ENCODE peak calls at places on chromosomes 4 and X, in seven cellular contexts. H, R, C, A, Z, Q and D are unnamed samples.

GRCh38 chrX:8364369-8365141 is 100.1 kb upstream of the VCX3B start:
- DNase-seq in R (no peak), Q (peak; percentile 52), Z (no peak), H (no peak), A (peak; percentile 21), C (no peak), D (peak; percentile 69)

GRCh38 chr4:111214371-111214770 is 591.5 kb upstream of the PITX2 start:
- DNase-seq in R (no peak), C (no peak), Q (no peak), Z (no peak), H (no peak), A (no peak), D (no peak)

GRCh38 chr4:142091085-142091513 is 454.7 kb downstream of the IL15 start:
- DNase-seq in R (no peak), H (peak; percentile 97), A (no peak), Q (no peak), Z (peak; percentile 53), C (peak; percentile 94), D (no peak)

GRCh38 chr4:112492321-112492720 is 23.7 kb downstream of the NEUROG2 start:
- DNase-seq in C (no peak), Z (no peak), H (no peak), A (no peak), Q (no peak), R (no peak), D (no peak)

GRCh38 chr4:45668086-45668485 is 455.8 kb downstream of the GABRG1 start:
- DNase-seq in A (no peak), C (no peak), R (no peak), H (no peak), Q (no peak), Z (no peak), D (no peak)

GRCh38 chrX:30821116-30821515 is 67.9 kb downstream of the TAB3 start:
- DNase-seq in Z (no peak), Q (no peak), H (no peak), R (no peak), C (no peak), A (no peak), D (no peak)

GRCh38 chrX:110410598-110410997 is 52.0 kb downstream of the RTL9 start:
- DNase-seq in R (no peak), A (no peak), Q (no peak), C (no peak), H (no peak), Z (no peak), D (no peak)

GRCh38 chrX:108735087-108735679 is 1.2 kb downstream of the IRS4 start:
- DNase-seq in Q (peak; percentile 70), H (no peak), R (no peak), A (no peak), C (no peak), Z (no peak), D (peak; percentile 54)

GRCh38 chr4:6668391-6668790 is 25.3 kb upstream of the S100P start:
- DNase-seq in Q (no peak), A (no peak), C (peak; percentile 74), R (no peak), Z (peak; percentile 74), H (peak; percentile 80), D (no peak)

GRCh38 chr4:84582988-84583870 is at the start of gene CDS1:
- DNase-seq in H (no peak), A (no peak), Z (peak; percentile 43), R (peak; percentile 19), Q (peak; percentile 75), C (peak; percentile 7), D (peak; percentile 74)

GRCh38 chrX:144896323-144896722 is 351.0 kb upstream of the SPANXN1 start:
- DNase-seq in Z (no peak), A (no peak), H (no peak), C (no peak), Q (no peak), R (no peak), D (no peak)

GRCh38 chr4:48483006-48483776 is at the start of gene SLC10A4:
- DNase-seq in Z (no peak), Q (peak; percentile 76), A (no peak), H (no peak), C (peak; percentile 21), R (no peak), D (peak; percentile 58)